ENCODE peak calls at places on chromosome 1, in eight cellular contexts. L is GM23248, M is HCT116, R is MM.1S, E is neural progenitor cell, P is hepatocyte, O is OCI-LY7, B is SK-N-SH. A is an unnamed sample.

GRCh38 chr1:208029381-208030319 is 118.7 kb upstream of the CD34 start:
- DNase-seq in L (peak), M (no peak), R (no peak), E (no peak), P (no peak), O (no peak), B (no peak), A (no peak)

GRCh38 chr1:230917284-230918135 is 49.2 kb upstream of the C1orf198 start:
- DNase-seq in L (peak), M (peak), R (peak), E (peak), P (peak), O (peak), B (peak), A (peak)

GRCh38 chr1:35577071-35577998 is 4.2 kb downstream of the TFAP2E start:
- DNase-seq in L (peak), M (no peak), R (peak), E (peak), P (no peak), O (peak), B (no peak), A (peak)

GRCh38 chr1:229170274-229170673 is 100.6 kb upstream of the RAB4A start:
- DNase-seq in L (no peak), M (no peak), R (no peak), E (no peak), P (no peak), O (no peak), B (no peak), A (no peak)

GRCh38 chr1:201399018-201399351 is at the start of gene LAD1:
- DNase-seq in L (no peak), M (no peak), R (no peak), E (no peak), P (no peak), O (no peak), B (no peak), A (no peak)

GRCh38 chr1:101532392-101532791 is 295.6 kb downstream of the S1PR1 start:
- DNase-seq in L (no peak), M (no peak), R (no peak), E (no peak), P (no peak), O (no peak), B (no peak), A (no peak)

GRCh38 chr1:226821719-226822085 is 48.7 kb upstream of the PSEN2 start:
- DNase-seq in L (peak), M (no peak), R (no peak), E (no peak), P (no peak), O (no peak), B (peak), A (no peak)

GRCh38 chr1:15244813-15245212 is 2.2 kb upstream of the FHAD1 start:
- DNase-seq in L (no peak), M (no peak), R (no peak), E (no peak), P (no peak), O (no peak), B (no peak), A (peak)

GRCh38 chr1:64823691-64824476 is 79.0 kb downstream of the RAVER2 start:
- DNase-seq in L (peak), M (peak), R (peak), E (peak), P (peak), O (peak), B (peak), A (peak)

GRCh38 chr1:31587720-31588423 is 11.6 kb downstream of the TINAGL1 start:
- DNase-seq in L (peak), M (no peak), R (peak), E (peak), P (peak), O (peak), B (peak), A (peak)

GRCh38 chr1:18229620-18230019 is 122.0 kb downstream of the IGSF21 start:
- DNase-seq in L (no peak), M (no peak), R (no peak), E (no peak), P (no peak), O (no peak), B (no peak), A (no peak)

GRCh38 chr1:183379951-183380350 is 38.2 kb downstream of the NMNAT2 start:
- DNase-seq in L (no peak), M (no peak), R (no peak), E (no peak), P (no peak), O (no peak), B (no peak), A (no peak)

GRCh38 chr1:70353641-70354331 is 736 bp downstream of the ANKRD13C start:
- DNase-seq in L (peak), M (no peak), R (peak), E (peak), P (peak), O (no peak), B (no peak), A (peak)

GRCh38 chr1:21308847-21309652 is 18.8 kb upstream of the ECE1 start:
- DNase-seq in L (peak), M (no peak), R (no peak), E (peak), P (no peak), O (no peak), B (peak), A (no peak)

GRCh38 chr1:6359568-6360496 is 33.7 kb downstream of the ACOT7 start:
- DNase-seq in L (peak), M (no peak), R (peak), E (peak), P (peak), O (peak), B (peak), A (peak)

GRCh38 chr1:185157599-185158469 is 867 bp downstream of the SWT1 start:
- DNase-seq in L (peak), M (no peak), R (peak), E (peak), P (peak), O (no peak), B (no peak), A (peak)

GRCh38 chr1:244165701-244166100 is 114.6 kb downstream of the ZBTB18 start:
- DNase-seq in L (no peak), M (no peak), R (no peak), E (no peak), P (no peak), O (no peak), B (no peak), A (no peak)

GRCh38 chr1:56411484-56412180 is 167.7 kb downstream of the PLPP3 start:
- DNase-seq in L (peak), M (no peak), R (no peak), E (no peak), P (no peak), O (no peak), B (no peak), A (no peak)

GRCh38 chr1:51309291-51309690 is 21.1 kb downstream of the TTC39A start:
- DNase-seq in L (no peak), M (no peak), R (no peak), E (no peak), P (no peak), O (no peak), B (no peak), A (no peak)

GRCh38 chr1:93980881-93981280 is 71.7 kb upstream of the GCLM start:
- DNase-seq in L (peak), M (no peak), R (no peak), E (no peak), P (no peak), O (no peak), B (no peak), A (no peak)

DNA sequence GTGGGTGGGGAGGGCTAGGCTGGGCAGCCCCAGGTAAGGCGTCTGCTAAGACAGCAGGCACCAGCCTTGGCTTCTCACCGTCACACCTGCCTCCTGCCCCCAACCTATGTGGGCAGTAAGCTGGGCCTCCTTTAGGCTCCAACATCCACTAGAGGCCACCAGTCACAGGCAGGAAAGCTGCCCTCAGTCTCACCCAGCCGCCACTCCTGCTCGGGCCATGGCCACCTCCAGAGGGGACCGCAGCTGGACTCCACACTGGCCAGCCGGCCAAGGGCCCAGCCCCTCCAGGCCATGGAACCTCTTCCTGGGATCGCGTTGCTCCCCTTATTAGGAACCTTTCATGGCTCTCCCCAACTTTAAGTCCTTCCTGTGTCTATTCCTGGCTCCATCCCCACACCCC is 74.5 kb downstream of the MRPL37 start:
- DNase-seq in L (peak), M (no peak), R (no peak), E (peak), P (no peak), O (no peak), B (no peak), A (no peak)
- TF ChIP-seq EZH2phosphoT487 in L (no peak), M (no peak), R (no peak), E (no peak), P (no peak), O (no peak), B (no peak), A (no peak)

GRCh38 chr1:112341986-112342385 is 54.0 kb upstream of the CTTNBP2NL start:
- DNase-seq in L (no peak), M (no peak), R (no peak), E (no peak), P (no peak), O (no peak), B (no peak), A (no peak)
- TF ChIP-seq EZH2phosphoT487 in L (no peak), M (no peak), R (no peak), E (no peak), P (no peak), O (no peak), B (no peak), A (no peak)

GRCh38 chr1:24917327-24918074 is 12.6 kb downstream of the RUNX3 start:
- DNase-seq in L (no peak), M (no peak), R (no peak), E (no peak), P (no peak), O (no peak), B (no peak), A (no peak)
- TF ChIP-seq EZH2phosphoT487 in L (no peak), M (no peak), R (no peak), E (no peak), P (no peak), O (no peak), B (no peak), A (no peak)

GRCh38 chr1:55214903-55215193 is 316 bp downstream of the USP24 start:
- DNase-seq in L (peak), M (no peak), R (no peak), E (peak), P (peak), O (no peak), B (peak), A (peak)

GRCh38 chr1:55213885-55214213 is 1.3 kb downstream of the USP24 start:
- DNase-seq in L (peak), M (no peak), R (no peak), E (peak), P (peak), O (no peak), B (peak), A (peak)

GRCh38 chr1:55215194-55216021 is at the start of gene USP24:
- DNase-seq in L (peak), M (peak), R (peak), E (peak), P (peak), O (peak), B (peak), A (peak)

GRCh38 chr1:55213029-55213884 is 1.9 kb downstream of the USP24 start:
- DNase-seq in L (peak), M (no peak), R (no peak), E (no peak), P (no peak), O (peak), B (no peak), A (no peak)

GRCh38 chr1:55214214-55214902 is 806 bp downstream of the USP24 start:
- DNase-seq in L (peak), M (no peak), R (no peak), E (peak), P (peak), O (peak), B (peak), A (peak)
- TF ChIP-seq EZH2phosphoT487 in L (no peak), M (no peak), R (no peak), E (no peak), P (no peak), O (no peak), B (no peak), A (no peak)

GRCh38 chr1:161185282-161185682 is 8.0 kb upstream of the B4GALT3 start:
- DNase-seq in L (peak), M (no peak), R (peak), E (no peak), P (no peak), O (peak), B (peak), A (no peak)
- TF ChIP-seq EZH2phosphoT487 in L (no peak), M (no peak), R (no peak), E (no peak), P (no peak), O (no peak), B (no peak), A (no peak)

GRCh38 chr1:237146247-237146646 is 104.3 kb downstream of the RYR2 start:
- DNase-seq in L (no peak), M (no peak), R (no peak), E (no peak), P (peak), O (no peak), B (no peak), A (peak)
- TF ChIP-seq EZH2phosphoT487 in L (no peak), M (no peak), R (no peak), E (no peak), P (no peak), O (no peak), B (no peak), A (no peak)

GRCh38 chr1:2495026-2495425 is 18.9 kb downstream of the PLCH2 start:
- DNase-seq in L (no peak), M (no peak), R (no peak), E (no peak), P (no peak), O (peak), B (no peak), A (no peak)

GRCh38 chr1:2495546-2495945 is 19.5 kb downstream of the PLCH2 start:
- DNase-seq in L (no peak), M (no peak), R (no peak), E (no peak), P (no peak), O (peak), B (no peak), A (no peak)

GRCh38 chr1:2493691-2494322 is 17.7 kb downstream of the PLCH2 start:
- DNase-seq in L (no peak), M (no peak), R (no peak), E (no peak), P (no peak), O (peak), B (no peak), A (no peak)

GRCh38 chr1:2493218-2493617 is 17.1 kb downstream of the PLCH2 start:
- DNase-seq in L (no peak), M (no peak), R (no peak), E (no peak), P (no peak), O (no peak), B (no peak), A (no peak)

DNA sequence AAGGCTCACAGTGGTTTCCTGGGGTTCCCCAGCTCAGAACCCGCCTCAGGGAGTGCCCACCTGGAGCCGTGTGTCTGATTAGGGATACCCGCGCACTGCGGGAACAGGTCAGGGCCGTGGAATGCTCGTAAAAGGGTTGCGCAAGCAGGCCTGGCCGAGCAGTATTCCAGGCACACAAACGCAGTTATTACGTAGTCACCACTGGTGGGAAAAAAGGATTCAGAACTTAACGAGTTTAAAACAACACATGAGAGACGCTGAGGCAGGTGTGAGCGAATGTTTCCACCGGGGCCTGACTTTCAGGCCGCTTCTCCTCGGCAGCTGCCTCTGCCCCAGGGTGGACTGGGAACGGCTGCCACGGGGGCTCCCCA is 18.2 kb downstream of the PLCH2 start:
- DNase-seq in L (peak), M (peak), R (no peak), E (no peak), P (peak), O (peak), B (no peak), A (no peak)
- TF ChIP-seq EZH2phosphoT487 in L (no peak), M (no peak), R (no peak), E (no peak), P (no peak), O (no peak), B (no peak), A (no peak)

GRCh38 chr1:234869182-234870019 is 259.2 kb downstream of the TOMM20 start:
- DNase-seq in L (no peak), M (no peak), R (no peak), E (no peak), P (no peak), O (no peak), B (no peak), A (no peak)

GRCh38 chr1:234871039-234871709 is 257.5 kb downstream of the TOMM20 start:
- DNase-seq in L (no peak), M (no peak), R (no peak), E (no peak), P (no peak), O (no peak), B (no peak), A (no peak)

GRCh38 chr1:234870020-234870378 is 258.6 kb downstream of the TOMM20 start:
- DNase-seq in L (no peak), M (no peak), R (no peak), E (no peak), P (no peak), O (no peak), B (no peak), A (no peak)

GRCh38 chr1:234871710-234872262 is 256.9 kb downstream of the TOMM20 start:
- DNase-seq in L (peak), M (no peak), R (no peak), E (peak), P (no peak), O (no peak), B (no peak), A (no peak)

GRCh38 chr1:234870582-234870981 is 258.1 kb downstream of the TOMM20 start:
- DNase-seq in L (no peak), M (no peak), R (no peak), E (no peak), P (no peak), O (no peak), B (no peak), A (no peak)
- TF ChIP-seq EZH2phosphoT487 in L (no peak), M (no peak), R (no peak), E (no peak), P (no peak), O (no peak), B (no peak), A (no peak)

A was measured in GM23338.